ENCODE peak calls at places on chromosomes 2 and 18, in eight cellular contexts. M is NCI-H1417; I is T-helper 2 cell; G is T-helper 1 cell; L is adrenal gland; C is activated naive CD4-positive, alpha-beta T cell; E is M059J; B is activated T-helper 1 cell treated with anti-CD3 and anti-CD28 coated beads, Interleukin-12 subunit alpha, Interleukin-12 subunit beta, Interleukin-2, Interleukin-4 antibody, amounts not matched to agents 30 ng/mL and 10 ng/mL and 1 ng/mL, durations not matched to agents 14 hours and 24 hours and 36 hours. H is an unnamed sample.

GRCh38 chr18:21439453-21439852 is 161.1 kb downstream of the ESCO1 start:
- DNase-seq in M (no peak), I (no peak), G (no peak), L (no peak), C (no peak), E (peak), B (no peak), H (no peak)

GRCh38 chr18:50895350-50896045 is 16.6 kb downstream of the ME2 start:
- DNase-seq in M (no peak), I (no peak), G (no peak), L (no peak), C (no peak), E (no peak), B (no peak), H (no peak)

GRCh38 chr2:56088411-56088810 is 95.4 kb upstream of the CCDC85A start:
- DNase-seq in M (no peak), I (no peak), G (no peak), L (no peak), C (no peak), E (no peak), B (no peak), H (no peak)

GRCh38 chr18:63465059-63465458 is 11.7 kb upstream of the SERPINB5 start:
- DNase-seq in M (no peak), I (no peak), G (no peak), L (no peak), C (no peak), E (no peak), B (no peak), H (no peak)

GRCh38 chr2:109638807-109639206 is 24.6 kb downstream of the SOWAHC start:
- DNase-seq in M (no peak), I (no peak), G (no peak), L (no peak), C (no peak), E (no peak), B (no peak), H (no peak)

GRCh38 chr2:15560988-15561573 is at the start of gene NBAS:
- DNase-seq in M (peak), I (peak), G (peak), L (peak), C (peak), E (peak), B (peak), H (peak)

GRCh38 chr2:160157861-160158813 is 41.9 kb downstream of the ITGB6 start:
- DNase-seq in M (no peak), I (no peak), G (no peak), L (no peak), C (no peak), E (peak), B (no peak), H (peak)

GRCh38 chr2:111975053-111975552 is 76.7 kb downstream of the MERTK start:
- DNase-seq in M (peak), I (no peak), G (no peak), L (peak), C (no peak), E (peak), B (no peak), H (no peak)

GRCh38 chr2:225994748-225995405 is 595.4 kb downstream of the NYAP2 start:
- DNase-seq in M (no peak), I (no peak), G (no peak), L (no peak), C (no peak), E (peak), B (no peak), H (no peak)